ENCODE peak calls at places on chromosomes 5 and 9, in four cellular contexts. F is foreskin fibroblast; C is CD4-positive, alpha-beta T cell; D is pancreas. M is an unnamed sample.

GRCh38 chr9:118108971-118109370 is 404.8 kb downstream of the TLR4 start:
- DNase-seq in F (no peak), C (no peak), D (no peak), M (no peak)

GRCh38 chr5:55159763-55160492 is at the start of gene GPX8:
- DNase-seq in F (peak; percentile 77), C (no peak), D (peak; percentile 45), M (no peak)

GRCh38 chr5:157651623-157652376 is 438 bp downstream of the SOX30 start:
- DNase-seq in F (no peak), C (peak; percentile 74), D (peak; percentile 58), M (peak; percentile 86)

GRCh38 chr5:173785421-173785820 is 102.7 kb upstream of the CPEB4 start:
- DNase-seq in F (no peak), C (no peak), D (no peak), M (no peak)

GRCh38 chr9:129126789-129127618 is 15.8 kb downstream of the PTPA start:
- DNase-seq in F (no peak), C (no peak), D (no peak), M (no peak)

GRCh38 chr5:160479926-160480325 is 58.3 kb downstream of the PTTG1 start:
- DNase-seq in F (peak; percentile 75), C (no peak), D (no peak), M (no peak)

GRCh38 chr9:109171926-109172325 is 4.9 kb upstream of the FRRS1L start:
- DNase-seq in F (no peak), C (no peak), D (no peak), M (no peak)

GRCh38 chr9:117480251-117480650 is 65.4 kb upstream of the ASTN2 start:
- DNase-seq in F (no peak), C (no peak), D (no peak), M (no peak)

GRCh38 chr5:178230879-178231735 is 1.5 kb downstream of the PHYKPL start:
- DNase-seq in F (peak; percentile 50), C (no peak), D (no peak), M (no peak)

GRCh38 chr5:96344678-96345612 is 88.1 kb downstream of the PCSK1 start:
- DNase-seq in F (peak; percentile 74), C (peak; percentile 1), D (peak; percentile 50), M (no peak)

GRCh38 chr9:89448381-89448780 is 49.5 kb downstream of the SEMA4D start:
- DNase-seq in F (no peak), C (no peak), D (no peak), M (no peak)

GRCh38 chr5:158773151-158773550 is 326.6 kb downstream of the EBF1 start:
- DNase-seq in F (no peak), C (no peak), D (no peak), M (no peak)

GRCh38 chr5:123036391-123037103 is at the start of gene PPIC:
- DNase-seq in F (peak; percentile 83), C (no peak), D (peak; percentile 91), M (no peak)

GRCh38 chr9:37956904-37957663 is 53.2 kb upstream of the SLC25A51 start:
- DNase-seq in F (no peak), C (no peak), D (no peak), M (no peak)

GRCh38 chr9:38284768-38285080 is 107.8 kb upstream of the ALDH1B1 start:
- DNase-seq in F (no peak), C (no peak), D (no peak), M (peak; percentile 45)

GRCh38 chr9:134028076-134028475 is 2.8 kb downstream of the BRD3OS start:
- DNase-seq in F (no peak), C (no peak), D (no peak), M (no peak)

GRCh38 chr5:40623480-40624420 is 56.0 kb upstream of the PTGER4 start:
- DNase-seq in F (no peak), C (peak; percentile 29), D (no peak), M (peak; percentile 27)

GRCh38 chr5:181224390-181225234 is 1.5 kb downstream of the TRIM41 start:
- DNase-seq in F (no peak), C (no peak), D (no peak), M (no peak)

DNA sequence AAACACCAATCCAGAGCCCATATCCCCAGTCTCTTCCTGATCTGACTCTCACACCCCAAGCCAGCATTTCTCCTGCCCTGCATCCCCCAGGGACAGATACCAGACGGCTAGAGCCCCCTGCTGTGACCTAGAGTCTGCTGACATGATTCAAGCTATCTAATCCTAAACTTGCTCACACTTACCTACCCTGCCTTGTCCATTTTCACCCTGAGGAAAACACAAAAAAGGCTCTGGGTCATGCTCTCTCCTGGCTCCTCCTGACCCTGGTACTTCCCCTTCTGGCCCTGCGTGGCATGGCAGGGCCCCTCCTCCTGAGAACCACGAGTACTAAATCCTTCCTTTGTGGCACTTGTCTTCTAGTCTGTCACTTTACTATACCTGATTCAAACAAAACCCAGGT is 2.8 kb upstream of the ARRDC1 start:
- DNase-seq in F (no peak), C (no peak), D (no peak), M (no peak)
- TF ChIP-seq CTCF in F (no peak), C (no peak), D (no peak), M (no peak)

GRCh38 chr9:131722260-131722659 is 17.6 kb downstream of the RAPGEF1 start:
- DNase-seq in F (no peak), C (no peak), D (no peak), M (no peak)
- TF ChIP-seq CTCF in F (no peak), C (no peak), D (no peak), M (no peak)

GRCh38 chr5:59390074-59390659 is 503.4 kb downstream of the PDE4D start:
- DNase-seq in F (peak; percentile 11), C (no peak), D (no peak), M (no peak)
- TF ChIP-seq CTCF in F (peak; percentile 41), C (peak; percentile 89), D (peak; percentile 46), M (peak; percentile 81)

DNA sequence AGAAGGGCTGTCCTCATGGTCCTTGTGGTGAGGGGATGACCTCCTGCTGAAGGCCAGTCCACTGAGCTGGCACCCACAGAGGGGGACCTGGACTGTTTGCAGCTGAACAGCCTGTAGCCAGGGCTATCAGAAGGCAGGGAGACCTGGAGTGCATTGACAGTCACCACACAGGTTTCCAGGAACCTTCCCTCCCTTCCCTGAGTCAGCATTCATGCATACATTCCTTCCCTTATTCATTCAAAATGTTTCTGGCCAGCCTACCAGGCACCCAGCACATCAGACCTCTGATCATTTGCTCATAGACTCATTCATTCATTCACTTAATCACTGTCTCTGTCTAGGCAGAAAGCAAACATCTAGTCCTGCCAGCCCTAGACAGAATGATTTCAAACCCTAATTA is 110.2 kb upstream of the PPP1R26 start:
- DNase-seq in F (no peak), C (no peak), D (no peak), M (no peak)
- TF ChIP-seq CTCF in F (no peak), C (no peak), D (no peak), M (no peak)

GRCh38 chr5:26486631-26487030 is 551.8 kb downstream of the CDH9 start:
- DNase-seq in F (no peak), C (no peak), D (no peak), M (no peak)

GRCh38 chr5:26487553-26487952 is 550.8 kb downstream of the CDH9 start:
- DNase-seq in F (no peak), C (no peak), D (no peak), M (no peak)

GRCh38 chr5:26482076-26482816 is 556.1 kb downstream of the CDH9 start:
- DNase-seq in F (no peak), C (no peak), D (no peak), M (no peak)

DNA sequence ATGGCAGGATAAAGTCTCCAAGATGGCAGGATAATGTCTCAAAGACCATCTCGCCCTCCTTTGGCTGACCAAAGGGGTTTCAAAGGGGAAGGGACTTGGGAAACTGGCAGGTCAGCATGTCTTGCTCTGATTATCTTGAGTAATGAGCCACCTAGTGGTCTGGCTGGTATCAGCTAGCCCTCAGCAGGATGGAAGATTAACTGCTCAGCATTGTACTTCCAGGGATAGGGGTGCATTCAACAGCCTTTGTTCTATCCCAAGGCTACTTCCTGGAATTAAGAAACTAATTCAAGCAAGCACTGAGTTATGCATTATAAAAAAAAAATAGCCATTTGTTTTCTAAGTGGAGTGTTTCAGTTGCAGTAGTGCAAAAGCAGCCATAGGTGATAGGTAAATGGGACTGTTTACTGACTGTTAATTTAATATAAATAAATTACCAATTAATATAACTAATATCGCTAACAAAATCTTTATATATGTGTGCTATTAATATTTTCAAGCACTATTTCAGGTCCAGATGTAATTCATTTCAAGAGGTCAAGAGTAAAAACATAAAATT is 555.5 kb downstream of the CDH9 start:
- DNase-seq in F (no peak), C (no peak), D (no peak), M (no peak)
- TF ChIP-seq CTCF in F (peak; percentile 32), C (no peak), D (no peak), M (no peak)

M was measured in CD8-positive, alpha-beta T cell.